ENCODE peak calls at places on chromosomes 1 and 21, in eight cellular contexts. T is HCT116, Y is endothelial cell of umbilical vein, V is SK-N-SH, N is HepG2, P is K562, F is GM12878, J is H1. K is an unnamed sample.

GRCh38 chr1:162557536-162557935 is 4.0 kb upstream of the UAP1 start:
- DNase-seq in T (no peak), Y (no peak), V (no peak), N (no peak), P (no peak), F (no peak), J (no peak), K (no peak)

GRCh38 chr1:160755864-160756616 is 17.0 kb downstream of the SLAMF7 start:
- DNase-seq in T (no peak), Y (no peak), V (no peak), N (no peak), P (no peak), F (no peak), J (no peak), K (no peak)

GRCh38 chr21:42745511-42746239 is 92.3 kb downstream of the PDE9A start:
- DNase-seq in T (no peak), Y (no peak), V (no peak), N (no peak), P (no peak), F (no peak), J (no peak), K (no peak)

GRCh38 chr21:15273244-15273643 is 208.4 kb upstream of the NRIP1 start:
- DNase-seq in T (no peak), Y (no peak), V (no peak), N (no peak), P (no peak), F (no peak), J (no peak), K (no peak)

GRCh38 chr1:203166192-203166940 is 9.3 kb downstream of the MYBPH start:
- DNase-seq in T (no peak), Y (no peak), V (no peak), N (peak; percentile 42), P (peak; percentile 67), F (no peak), J (no peak), K (no peak)

GRCh38 chr1:153586347-153586746 is 20.7 kb upstream of the S100A2 start:
- DNase-seq in T (no peak), Y (no peak), V (no peak), N (no peak), P (no peak), F (no peak), J (no peak), K (no peak)

GRCh38 chr1:47991187-47991586 is 6.0 kb downstream of the TRABD2B start:
- DNase-seq in T (peak; percentile 23), Y (no peak), V (no peak), N (no peak), P (no peak), F (no peak), J (no peak), K (peak; percentile 70)

GRCh38 chr1:174743654-174744561 is 255.8 kb upstream of the CACYBP start:
- DNase-seq in T (peak; percentile 28), Y (peak; percentile 52), V (peak; percentile 31), N (peak; percentile 35), P (peak; percentile 32), F (no peak), J (no peak), K (peak; percentile 26)

GRCh38 chr1:227742738-227743715 is 7.8 kb downstream of the SNAP47 start:
- DNase-seq in T (no peak), Y (no peak), V (no peak), N (no peak), P (no peak), F (no peak), J (no peak), K (no peak)

GRCh38 chr1:26184883-26185282 is 5.5 kb upstream of the CATSPER4 start:
- DNase-seq in T (no peak), Y (no peak), V (no peak), N (no peak), P (no peak), F (no peak), J (no peak), K (no peak)

GRCh38 chr1:44693900-44694299 is 19.4 kb downstream of the ARMH1 start:
- DNase-seq in T (no peak), Y (no peak), V (no peak), N (no peak), P (no peak), F (no peak), J (no peak), K (no peak)
- H3K9ac ChIP-seq in T (no peak overlapping the region), Y (no peak overlapping the region), V (no peak overlapping the region), N (no peak overlapping the region), P (no peak overlapping the region), F (no peak overlapping the region), J (no peak overlapping the region), K (no peak overlapping the region)

GRCh38 chr1:6491076-6491449 is 404 bp downstream of the PLEKHG5 start:
- DNase-seq in T (no peak), Y (no peak), V (no peak), N (no peak), P (no peak), F (no peak), J (no peak), K (no peak)

GRCh38 chr1:6488602-6489382 is 2.7 kb downstream of the PLEKHG5 start:
- DNase-seq in T (no peak), Y (no peak), V (no peak), N (no peak), P (no peak), F (no peak), J (no peak), K (no peak)

GRCh38 chr1:6489383-6489765 is 2.1 kb downstream of the PLEKHG5 start:
- DNase-seq in T (no peak), Y (no peak), V (no peak), N (no peak), P (no peak), F (no peak), J (no peak), K (no peak)

GRCh38 chr1:6490181-6491075 is 1.0 kb downstream of the PLEKHG5 start:
- DNase-seq in T (peak; percentile 59), Y (peak; percentile 57), V (peak; percentile 89), N (peak; percentile 54), P (peak; percentile 78), F (peak; percentile 15), J (peak; percentile 90), K (no peak)

DNA sequence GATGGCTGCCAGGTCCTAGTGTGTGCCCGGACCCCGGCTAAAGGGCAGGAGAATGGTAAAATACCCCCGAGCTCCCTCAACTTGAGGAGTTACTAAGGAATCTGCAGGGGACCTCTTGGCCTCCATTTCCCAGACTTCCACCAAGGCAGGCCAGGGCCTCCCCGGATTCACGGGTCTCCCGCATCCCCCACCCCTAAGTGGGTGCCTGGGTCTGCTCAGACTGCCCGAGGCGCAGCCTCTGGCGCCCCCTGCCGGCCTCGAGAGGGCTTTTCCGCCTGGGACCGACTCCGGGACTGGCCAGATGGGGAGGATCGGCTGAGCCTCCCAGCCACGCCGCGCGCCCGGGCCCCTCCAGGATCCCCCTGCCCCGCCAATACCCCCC is 1.7 kb downstream of the PLEKHG5 start:
- DNase-seq in T (peak; percentile 48), Y (peak; percentile 71), V (peak; percentile 95), N (peak; percentile 50), P (peak; percentile 95), F (peak; percentile 15), J (peak; percentile 93), K (no peak)
- TF ChIP-seq POLR2AphosphoS5 in T (peak; percentile 58), Y (no peak), V (no peak), N (no peak), P (no peak), F (no peak), J (no peak), K (no peak)

GRCh38 chr1:23551849-23552248 is 7.5 kb downstream of the ID3 start:
- DNase-seq in T (no peak), Y (no peak), V (no peak), N (no peak), P (no peak), F (no peak), J (no peak), K (no peak)

GRCh38 chr1:23553896-23554480 is 5.3 kb downstream of the ID3 start:
- DNase-seq in T (no peak), Y (peak; percentile 45), V (no peak), N (no peak), P (no peak), F (no peak), J (no peak), K (no peak)

GRCh38 chr1:23554481-23555224 is 4.6 kb downstream of the ID3 start:
- DNase-seq in T (peak; percentile 64), Y (peak; percentile 94), V (peak; percentile 94), N (peak; percentile 76), P (peak; percentile 97), F (no peak), J (peak; percentile 87), K (no peak)

GRCh38 chr1:23555225-23555801 is 4.0 kb downstream of the ID3 start:
- DNase-seq in T (no peak), Y (peak; percentile 78), V (no peak), N (no peak), P (no peak), F (no peak), J (no peak), K (no peak)

GRCh38 chr1:23553206-23553895 is 6.0 kb downstream of the ID3 start:
- DNase-seq in T (no peak), Y (no peak), V (no peak), N (no peak), P (no peak), F (no peak), J (no peak), K (no peak)
- H3K9ac ChIP-seq in T (peak overlapping the region; percentile 79), Y (peak overlapping the region; percentile 92), V (peak overlapping the region; percentile 79), N (no peak overlapping the region), P (no peak overlapping the region), F (peak overlapping the region; percentile 75), J (no peak overlapping the region), K (peak overlapping the region; percentile 71)

GRCh38 chr1:41393993-41394392 is 32.8 kb downstream of the FOXO6 start:
- DNase-seq in T (no peak), Y (no peak), V (no peak), N (no peak), P (no peak), F (no peak), J (no peak), K (no peak)

GRCh38 chr1:41395599-41395956 is 34.3 kb downstream of the FOXO6 start:
- DNase-seq in T (no peak), Y (no peak), V (no peak), N (no peak), P (no peak), F (no peak), J (no peak), K (no peak)

GRCh38 chr1:41396084-41396483 is 34.9 kb downstream of the FOXO6 start:
- DNase-seq in T (no peak), Y (no peak), V (no peak), N (no peak), P (no peak), F (no peak), J (no peak), K (no peak)

GRCh38 chr1:41394405-41394804 is 33.2 kb downstream of the FOXO6 start:
- DNase-seq in T (no peak), Y (no peak), V (no peak), N (no peak), P (no peak), F (no peak), J (no peak), K (no peak)

DNA sequence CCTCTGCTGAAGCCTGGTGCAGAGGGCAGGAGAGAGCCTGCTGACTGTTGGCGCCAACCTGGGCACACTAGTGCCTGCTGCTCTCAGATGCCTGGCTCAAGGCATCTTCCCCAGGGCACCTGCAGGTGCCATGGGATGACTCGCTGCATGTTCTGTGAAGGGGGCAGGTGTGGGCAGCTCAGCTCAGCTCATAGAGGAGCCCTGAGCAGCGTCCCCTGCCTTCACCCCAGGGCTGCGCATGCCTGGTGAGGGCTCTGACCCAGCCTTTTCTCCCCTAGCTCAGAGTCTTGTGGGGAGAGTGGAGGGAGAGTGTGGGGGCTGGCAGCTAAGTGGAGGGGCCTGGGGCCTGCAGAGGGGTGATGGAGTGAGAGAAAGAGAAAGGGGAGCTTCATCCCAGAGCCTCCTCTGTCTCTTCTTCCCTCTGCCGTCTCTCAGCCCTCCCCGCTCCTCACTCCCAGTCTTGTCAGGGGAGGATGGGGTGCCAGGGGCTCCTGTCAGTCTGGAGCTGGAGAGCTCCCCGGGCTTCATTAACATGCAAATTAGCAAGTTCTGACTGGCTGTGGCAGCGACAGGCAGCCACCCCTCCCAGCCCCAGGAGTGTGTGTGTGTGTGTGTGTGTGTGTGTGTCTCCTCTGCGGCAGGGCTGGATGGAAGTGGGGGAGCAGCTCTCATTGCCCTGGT is 33.8 kb downstream of the FOXO6 start:
- DNase-seq in T (no peak), Y (no peak), V (peak; percentile 67), N (no peak), P (no peak), F (no peak), J (peak; percentile 81), K (no peak)
- TF ChIP-seq POLR2AphosphoS5 in T (no peak), Y (no peak), V (no peak), N (no peak), P (no peak), F (no peak), J (no peak), K (no peak)

K was measured in SK-N-MC.